ENCODE peak calls at places on chromosomes 6 and 20, in four cellular contexts. One of them, this sample, is unnamed.

GRCh38 chr6:168959696-168960095 is 293.9 kb downstream of the THBS2 start:
- DNase-seq in A549: no peak
- DNase-seq in GM12878: no peak
- DNase-seq in IMR-90: no peak
- DNase-seq in this sample: no peak

GRCh38 chr20:57382516-57382915 is 8.7 kb upstream of the RBM38 start:
- DNase-seq in A549: no peak
- DNase-seq in GM12878: no peak
- DNase-seq in IMR-90: no peak
- DNase-seq in this sample: no peak

GRCh38 chr6:142421285-142422202 is 119.7 kb downstream of the ADGRG6 start:
- DNase-seq in A549: no peak
- DNase-seq in GM12878: no peak
- DNase-seq in IMR-90: peak
- DNase-seq in this sample: no peak

GRCh38 chr6:81487489-81487888 is 265.0 kb downstream of the TENT5A start:
- DNase-seq in A549: peak
- DNase-seq in GM12878: no peak
- DNase-seq in IMR-90: peak
- DNase-seq in this sample: peak

GRCh38 chr6:5121479-5121878 is 36.3 kb downstream of the PPP1R3G start:
- DNase-seq in A549: no peak
- DNase-seq in GM12878: no peak
- DNase-seq in IMR-90: no peak
- DNase-seq in this sample: no peak

GRCh38 chr6:40477246-40478126 is 109.7 kb downstream of the LRFN2 start:
- DNase-seq in A549: no peak
- DNase-seq in GM12878: no peak
- DNase-seq in IMR-90: no peak
- DNase-seq in this sample: peak

GRCh38 chr6:40700006-40700405 is 112.8 kb upstream of the LRFN2 start:
- DNase-seq in A549: no peak
- DNase-seq in GM12878: no peak
- DNase-seq in IMR-90: no peak
- DNase-seq in this sample: no peak

GRCh38 chr6:101268541-101268940 is 125.0 kb upstream of the GRIK2 start:
- DNase-seq in A549: no peak
- DNase-seq in GM12878: no peak
- DNase-seq in IMR-90: no peak
- DNase-seq in this sample: no peak

GRCh38 chr20:22414354-22414753 is 170.0 kb downstream of the FOXA2 start:
- DNase-seq in A549: peak
- DNase-seq in GM12878: no peak
- DNase-seq in IMR-90: no peak
- DNase-seq in this sample: no peak

GRCh38 chr20:5400164-5400762 is 83.5 kb upstream of the PROKR2 start:
- DNase-seq in A549: no peak
- DNase-seq in GM12878: no peak
- DNase-seq in IMR-90: peak
- DNase-seq in this sample: peak

GRCh38 chr6:157848693-157849092 is 25.6 kb downstream of the SNX9 start:
- DNase-seq in A549: no peak
- DNase-seq in GM12878: no peak
- DNase-seq in IMR-90: no peak
- DNase-seq in this sample: no peak

GRCh38 chr20:46784450-46785127 is 75.1 kb downstream of the SLC2A10 start:
- DNase-seq in A549: no peak
- DNase-seq in GM12878: no peak
- DNase-seq in IMR-90: peak
- DNase-seq in this sample: no peak

GRCh38 chr6:124389127-124389526 is 573.1 kb upstream of the RNF217 start:
- DNase-seq in A549: no peak
- DNase-seq in GM12878: no peak
- DNase-seq in IMR-90: no peak
- DNase-seq in this sample: no peak

GRCh38 chr20:10511507-10512231 is 76.6 kb downstream of the SLX4IP start:
- DNase-seq in A549: peak
- DNase-seq in GM12878: peak
- DNase-seq in IMR-90: peak
- DNase-seq in this sample: peak

GRCh38 chr6:109336221-109336955 is 45.9 kb downstream of the CD164 start:
- DNase-seq in A549: peak
- DNase-seq in GM12878: no peak
- DNase-seq in IMR-90: peak
- DNase-seq in this sample: no peak

DNA sequence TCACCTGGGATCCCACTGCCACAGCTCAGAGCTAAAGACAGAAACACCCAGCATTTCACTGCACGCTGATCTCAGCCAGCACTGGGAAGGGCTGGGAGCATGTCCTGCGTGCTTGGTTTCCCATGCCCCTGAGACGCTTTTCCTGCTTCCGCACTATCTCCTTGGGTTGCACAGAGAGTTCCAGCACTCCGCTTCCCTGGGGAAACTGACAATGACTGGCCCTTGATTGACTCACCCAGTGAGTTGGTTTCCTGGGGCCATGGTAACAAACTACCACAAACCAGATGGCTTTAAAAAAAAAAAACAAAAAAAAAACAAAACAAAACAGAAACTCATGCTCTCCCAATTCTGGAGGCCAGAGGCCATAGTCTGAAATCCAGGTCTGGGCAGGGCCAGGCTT is 14.8 kb upstream of the MAS1L start:
- DNase-seq in A549: no peak
- DNase-seq in GM12878: no peak
- DNase-seq in IMR-90: no peak
- DNase-seq in this sample: no peak
- TF ChIP-seq USF2 in A549: no peak
- TF ChIP-seq USF2 in GM12878: no peak
- TF ChIP-seq USF2 in IMR-90: no peak
- TF ChIP-seq USF2 in this sample: no peak

GRCh38 chr6:21603516-21603952 is 10.0 kb downstream of the SOX4 start:
- DNase-seq in A549: no peak
- DNase-seq in GM12878: no peak
- DNase-seq in IMR-90: no peak
- DNase-seq in this sample: no peak
- TF ChIP-seq USF2 in A549: no peak
- TF ChIP-seq USF2 in GM12878: no peak
- TF ChIP-seq USF2 in IMR-90: no peak
- TF ChIP-seq USF2 in this sample: no peak

DNA sequence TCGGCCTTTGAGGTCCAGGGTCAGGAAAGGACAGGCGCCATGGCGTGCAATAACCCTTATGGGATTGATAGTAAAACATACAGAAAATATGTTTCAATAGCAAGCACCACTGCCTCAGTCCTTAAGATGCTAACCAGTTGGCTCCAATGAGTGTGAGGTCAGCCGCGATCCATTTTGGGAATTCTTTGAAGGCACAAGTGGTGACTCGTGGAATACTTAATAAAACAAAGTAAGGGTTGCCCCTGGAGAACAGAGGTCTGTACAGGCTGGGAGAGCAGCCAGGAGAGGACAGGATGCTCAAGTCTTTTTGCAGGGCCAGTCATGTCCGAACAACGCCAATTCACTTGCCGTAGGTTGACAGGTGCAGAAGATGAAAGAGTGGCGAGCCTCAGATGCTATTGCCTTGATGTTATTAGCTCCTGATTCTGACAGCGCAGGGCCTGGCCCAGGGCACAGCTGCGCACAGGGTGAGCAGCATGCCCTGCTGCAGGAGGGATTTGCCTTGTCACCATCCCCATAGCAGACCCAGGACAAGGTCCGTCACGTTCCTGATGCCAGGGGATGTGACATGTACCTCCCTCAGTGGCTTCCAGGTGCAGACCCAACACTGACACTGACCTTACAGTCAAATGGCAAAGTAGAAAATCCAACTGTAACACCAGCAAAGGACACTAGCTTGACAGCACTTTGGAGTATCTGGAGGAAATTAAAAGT is 21.8 kb downstream of the SYNDIG1 start:
- DNase-seq in A549: no peak
- DNase-seq in GM12878: no peak
- DNase-seq in IMR-90: no peak
- DNase-seq in this sample: no peak
- TF ChIP-seq USF2 in A549: no peak
- TF ChIP-seq USF2 in GM12878: no peak
- TF ChIP-seq USF2 in IMR-90: no peak
- TF ChIP-seq USF2 in this sample: no peak

GRCh38 chr20:4234128-4234527 is 218.8 kb upstream of the RNF24 start:
- DNase-seq in A549: peak
- DNase-seq in GM12878: no peak
- DNase-seq in IMR-90: peak
- DNase-seq in this sample: no peak
- TF ChIP-seq USF2 in A549: no peak
- TF ChIP-seq USF2 in GM12878: no peak
- TF ChIP-seq USF2 in IMR-90: no peak
- TF ChIP-seq USF2 in this sample: no peak

GRCh38 chr6:14000901-14001300 is 76.1 kb downstream of the RNF182 start:
- DNase-seq in A549: no peak
- DNase-seq in GM12878: no peak
- DNase-seq in IMR-90: peak
- DNase-seq in this sample: no peak
- TF ChIP-seq USF2 in A549: no peak
- TF ChIP-seq USF2 in GM12878: no peak
- TF ChIP-seq USF2 in IMR-90: no peak
- TF ChIP-seq USF2 in this sample: no peak

DNA sequence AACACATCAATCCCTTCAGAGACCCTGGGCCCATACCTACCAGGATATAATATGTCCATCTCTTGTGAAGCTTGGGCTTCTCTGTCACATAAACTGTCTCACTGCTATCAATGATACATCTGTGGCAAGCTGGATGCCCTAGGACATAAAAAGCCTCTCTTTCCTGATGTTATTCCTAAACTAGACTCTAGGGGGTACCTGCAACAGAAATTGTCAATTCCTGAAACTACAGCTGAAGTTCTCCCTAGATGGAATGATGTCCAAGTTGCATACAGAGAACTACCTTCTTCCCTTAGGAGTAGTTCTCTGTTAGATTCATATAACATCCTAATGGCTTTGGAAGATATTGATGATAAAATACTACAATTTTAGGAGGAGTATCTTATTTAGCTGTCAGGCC is 35.8 kb downstream of the TBX18 start:
- DNase-seq in A549: peak
- DNase-seq in GM12878: no peak
- DNase-seq in IMR-90: peak
- DNase-seq in this sample: no peak
- TF ChIP-seq USF2 in A549: no peak
- TF ChIP-seq USF2 in GM12878: no peak
- TF ChIP-seq USF2 in IMR-90: no peak
- TF ChIP-seq USF2 in this sample: no peak

DNA sequence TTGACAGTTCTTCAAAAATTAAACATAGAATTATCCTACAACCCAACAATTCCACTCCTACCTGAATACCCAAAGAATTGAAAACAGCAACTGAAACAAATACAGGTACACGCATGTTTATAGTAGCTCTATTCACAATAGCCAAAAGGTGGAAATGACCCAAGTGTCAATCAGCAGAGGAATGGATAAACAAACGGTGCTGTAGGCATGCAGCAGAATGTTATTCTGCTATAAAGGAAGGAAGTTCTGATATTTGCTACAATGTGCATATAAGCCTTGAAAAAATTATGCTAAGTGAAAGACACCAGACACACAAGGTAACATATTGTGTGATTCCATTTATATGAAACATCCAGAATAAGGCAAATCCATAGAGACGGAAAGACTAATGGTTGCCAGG is 38.5 kb upstream of the PRELID3B start:
- DNase-seq in A549: no peak
- DNase-seq in GM12878: no peak
- DNase-seq in IMR-90: no peak
- DNase-seq in this sample: no peak
- TF ChIP-seq USF2 in A549: no peak
- TF ChIP-seq USF2 in GM12878: no peak
- TF ChIP-seq USF2 in IMR-90: no peak
- TF ChIP-seq USF2 in this sample: no peak